ENCODE peak calls at places on chromosomes 5 and 9, in ten cellular contexts. F is K562, T is tibial nerve, U is ovary, L is endothelial cell of umbilical vein, B is adrenal gland, R is esophagus squamous epithelium, S is body of pancreas, G is Peyer's patch, Q is GM12878. E is an unnamed sample. For H3K4me1, the result is how much of the 10 kb centered on the place peaks cover.

GRCh38 chr5:94908889-94909480 is 290.5 kb downstream of the SLF1 start:
- DNase-seq in F (peak), T (peak), U (no peak), L (peak), B (no peak), R (no peak), S (no peak), G (no peak), Q (no peak), E (no peak)

GRCh38 chr9:21561502-21561901 is 79.4 kb upstream of the IFNE start:
- DNase-seq in F (no peak), T (no peak), U (no peak), L (no peak), B (no peak), R (no peak), S (no peak), G (no peak), Q (no peak), E (no peak)

GRCh38 chr9:127946728-127947127 is 9.1 kb upstream of the DPM2 start:
- DNase-seq in F (no peak), T (no peak), U (no peak), L (no peak), B (no peak), R (no peak), S (no peak), G (no peak), Q (no peak), E (no peak)

GRCh38 chr9:123282343-123283047 is 14.1 kb upstream of the STRBP start:
- DNase-seq in F (no peak), T (no peak), U (no peak), L (peak), B (peak), R (no peak), S (peak), G (no peak), Q (no peak), E (no peak)

GRCh38 chr5:164233796-164234195 is 728.4 kb downstream of the MAT2B start:
- DNase-seq in F (no peak), T (no peak), U (no peak), L (peak), B (no peak), R (no peak), S (no peak), G (no peak), Q (no peak), E (no peak)

GRCh38 chr5:175796536-175797499 is 74.6 kb upstream of the CPLX2 start:
- DNase-seq in F (peak), T (peak), U (peak), L (peak), B (peak), R (no peak), S (peak), G (peak), Q (no peak), E (peak)

GRCh38 chr9:114559830-114560520 is 27.6 kb upstream of the ATP6V1G1 start:
- DNase-seq in F (no peak), T (no peak), U (no peak), L (no peak), B (no peak), R (no peak), S (no peak), G (no peak), Q (no peak), E (no peak)

GRCh38 chr5:129639331-129639730 is 108.6 kb upstream of the MINAR2 start:
- DNase-seq in F (no peak), T (no peak), U (no peak), L (no peak), B (no peak), R (no peak), S (no peak), G (no peak), Q (no peak), E (no peak)

GRCh38 chr5:34847056-34847455 is 8.1 kb downstream of the TTC23L start:
- DNase-seq in F (no peak), T (no peak), U (no peak), L (no peak), B (peak), R (no peak), S (no peak), G (no peak), Q (no peak), E (no peak)

GRCh38 chr5:105563842-105564241 is 2001.3 kb upstream of the NUDT12 start:
- DNase-seq in F (no peak), T (no peak), U (no peak), L (no peak), B (no peak), R (no peak), S (no peak), G (no peak), Q (no peak), E (no peak)

GRCh38 chr5:174549254-174549653 is 175.1 kb upstream of the MSX2 start:
- DNase-seq in F (no peak), T (no peak), U (no peak), L (no peak), B (peak), R (no peak), S (no peak), G (no peak), Q (no peak), E (no peak)

GRCh38 chr5:111367081-111367480 is 142.9 kb downstream of the CAMK4 start:
- DNase-seq in F (no peak), T (no peak), U (no peak), L (no peak), B (no peak), R (no peak), S (no peak), G (no peak), Q (no peak), E (no peak)

GRCh38 chr9:69768716-69769115 is 8.9 kb upstream of the PTAR1 start:
- DNase-seq in F (no peak), T (no peak), U (no peak), L (no peak), B (no peak), R (no peak), S (no peak), G (no peak), Q (no peak), E (no peak)

GRCh38 chr5:134242146-134242545 is 16.3 kb upstream of the PPP2CA start:
- DNase-seq in F (no peak), T (peak), U (no peak), L (no peak), B (no peak), R (no peak), S (no peak), G (no peak), Q (no peak), E (no peak)

GRCh38 chr9:78023003-78023741 is 8.4 kb downstream of the GNAQ start:
- DNase-seq in F (no peak), T (no peak), U (no peak), L (peak), B (peak), R (no peak), S (no peak), G (no peak), Q (no peak), E (no peak)

GRCh38 chr9:122264360-122265264 is at the start of the genes MRRF and RBM18:
- DNase-seq in F (peak), T (peak), U (peak), L (peak), B (peak), R (peak), S (peak), G (peak), Q (peak), E (peak)

GRCh38 chr5:68292316-68292715 is 76.8 kb downstream of the PIK3R1 start:
- DNase-seq in F (no peak), T (no peak), U (no peak), L (no peak), B (no peak), R (no peak), S (no peak), G (no peak), Q (no peak), E (no peak)

GRCh38 chr9:130138791-130139190 is 33.4 kb upstream of the NCS1 start:
- DNase-seq in F (no peak), T (peak), U (peak), L (peak), B (peak), R (no peak), S (peak), G (no peak), Q (no peak), E (no peak)

GRCh38 chr5:79200573-79201183 is 35.3 kb upstream of the JMY start:
- DNase-seq in F (peak), T (no peak), U (no peak), L (no peak), B (no peak), R (no peak), S (no peak), G (no peak), Q (no peak), E (no peak)

GRCh38 chr5:123670981-123671557 is 159.1 kb downstream of the CSNK1G3 start:
- DNase-seq in F (peak), T (peak), U (peak), L (peak), B (peak), R (no peak), S (peak), G (no peak), Q (no peak), E (no peak)

GRCh38 chr9:131403493-131403773 is 9.5 kb downstream of the PRRC2B start:
- DNase-seq in F (no peak), T (no peak), U (no peak), L (no peak), B (no peak), R (no peak), S (no peak), G (no peak), Q (no peak), E (no peak)

GRCh38 chr9:131404581-131404980 is 10.7 kb downstream of the PRRC2B start:
- DNase-seq in F (peak), T (no peak), U (no peak), L (no peak), B (no peak), R (no peak), S (no peak), G (no peak), Q (no peak), E (no peak)

GRCh38 chr9:131405429-131405828 is 11.5 kb downstream of the PRRC2B start:
- DNase-seq in F (peak), T (no peak), U (no peak), L (no peak), B (peak), R (no peak), S (no peak), G (no peak), Q (no peak), E (no peak)

GRCh38 chr9:131405858-131406566 is 12.1 kb downstream of the PRRC2B start:
- DNase-seq in F (peak), T (no peak), U (no peak), L (no peak), B (no peak), R (no peak), S (no peak), G (no peak), Q (no peak), E (no peak)

DNA sequence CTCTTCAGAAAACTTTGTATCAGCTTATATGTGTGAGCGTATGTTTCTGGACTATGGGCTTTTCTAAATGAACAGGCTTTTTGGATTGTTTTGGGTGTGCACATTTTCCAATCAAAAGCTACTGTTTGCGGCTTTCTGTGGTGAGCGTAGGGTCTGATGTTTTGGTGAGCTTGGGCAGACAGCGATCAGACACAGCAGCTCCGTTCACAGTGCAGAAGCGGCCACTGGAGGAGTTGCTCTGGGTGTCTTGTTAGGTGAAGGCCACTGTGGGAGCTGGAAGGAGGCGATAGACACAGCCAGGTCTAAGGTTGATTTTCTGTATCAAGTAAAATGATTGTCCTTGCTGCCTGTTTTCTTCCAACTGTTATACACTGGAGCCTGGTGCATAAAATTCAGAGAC is 11.1 kb downstream of the PRRC2B start:
- DNase-seq in F (peak), T (no peak), U (no peak), L (no peak), B (peak), R (no peak), S (no peak), G (no peak), Q (no peak), E (no peak)
- H3K4me1 ChIP-seq in F (under half), T (half or more), U (under half), L (half or more), B (half or more), R (half or more), S (half or more), G (half or more), Q (under half), E (under half)

DNA sequence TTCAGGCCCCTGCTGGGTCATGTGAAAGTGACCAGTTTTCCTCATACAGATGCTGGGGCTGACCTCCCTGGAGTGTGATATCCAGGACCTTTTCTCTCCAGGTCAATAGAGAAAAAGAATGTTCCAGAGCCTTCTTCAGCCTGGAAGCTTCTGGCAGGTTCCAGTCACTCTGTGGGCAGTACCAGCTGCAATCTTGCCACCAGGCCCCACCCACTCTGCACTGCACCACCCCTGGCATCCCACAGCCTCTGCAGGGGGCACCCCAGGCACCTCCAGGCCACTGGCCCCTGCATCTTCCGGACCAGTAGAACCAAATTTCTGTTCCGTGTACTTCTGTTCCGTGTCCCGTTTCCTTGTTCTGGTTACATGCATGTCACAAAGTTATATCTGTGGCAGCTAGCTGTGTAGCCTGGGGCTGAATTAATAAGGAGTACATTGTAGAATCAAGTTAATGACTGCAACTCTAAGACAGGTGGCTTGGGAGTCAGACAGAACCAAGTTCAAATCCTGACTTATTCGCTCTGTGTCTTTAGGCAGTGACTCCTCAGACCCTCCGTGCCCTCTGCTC is 83.2 kb upstream of the ZBTB43 start:
- DNase-seq in F (no peak), T (no peak), U (no peak), L (no peak), B (no peak), R (no peak), S (no peak), G (no peak), Q (no peak), E (no peak)
- H3K27ac ChIP-seq in F (no peak), T (no peak), U (no peak), L (no peak), B (peak), R (peak), S (no peak), G (peak), Q (peak), E (no peak)

GRCh38 chr5:172766287-172767104 is 4.5 kb downstream of the DUSP1 start:
- DNase-seq in F (no peak), T (peak), U (peak), L (peak), B (peak), R (no peak), S (peak), G (no peak), Q (no peak), E (peak)
- TF ChIP-seq POLR2A in F (no peak), T (peak), U (no peak), L (peak), B (no peak), R (peak), S (no peak), G (peak), Q (no peak), E (peak)

GRCh38 chr9:113486327-113486726 is 22.8 kb downstream of the RGS3 start:
- DNase-seq in F (no peak), T (no peak), U (no peak), L (no peak), B (no peak), R (no peak), S (no peak), G (no peak), Q (no peak), E (no peak)

GRCh38 chr9:113485761-113486115 is 22.2 kb downstream of the RGS3 start:
- DNase-seq in F (no peak), T (no peak), U (no peak), L (no peak), B (no peak), R (no peak), S (no peak), G (no peak), Q (no peak), E (no peak)

GRCh38 chr9:113484258-113484730 is 20.8 kb downstream of the RGS3 start:
- DNase-seq in F (no peak), T (no peak), U (peak), L (peak), B (peak), R (no peak), S (peak), G (no peak), Q (no peak), E (peak)

GRCh38 chr9:113488490-113488889 is 25.0 kb downstream of the RGS3 start:
- DNase-seq in F (no peak), T (no peak), U (no peak), L (no peak), B (peak), R (no peak), S (no peak), G (no peak), Q (no peak), E (no peak)

DNA sequence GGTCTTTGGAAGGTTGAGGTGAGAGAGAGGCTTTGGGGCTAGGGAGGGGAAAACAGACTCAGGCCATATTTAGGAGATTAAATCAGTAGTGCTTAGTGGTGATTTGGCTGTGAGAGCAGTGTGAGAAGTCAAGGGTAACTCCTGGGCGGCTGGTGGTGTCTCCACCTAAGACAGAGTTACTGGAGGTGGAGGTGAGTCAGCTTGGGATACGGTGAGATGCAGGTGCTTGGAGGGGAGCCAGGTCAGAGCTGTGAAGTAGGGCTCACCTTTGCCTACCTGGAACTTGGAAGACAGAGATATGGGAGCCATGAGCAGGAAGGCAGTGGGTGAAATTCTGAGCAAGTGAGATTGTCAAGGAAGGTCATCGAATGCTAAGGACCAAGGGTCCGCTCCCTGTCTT is 24.5 kb downstream of the RGS3 start:
- DNase-seq in F (no peak), T (no peak), U (no peak), L (no peak), B (no peak), R (no peak), S (no peak), G (no peak), Q (no peak), E (no peak)
- H3K4me1 ChIP-seq in F (under half), T (under half), U (under half), L (under half), B (under half), R (under half), S (under half), G (under half), Q (under half), E (under half)

GRCh38 chr9:125644819-125645507 is 62.0 kb downstream of the MAPKAP1 start:
- DNase-seq in F (no peak), T (no peak), U (no peak), L (no peak), B (no peak), R (no peak), S (no peak), G (no peak), Q (no peak), E (no peak)
- H3K27ac ChIP-seq in F (no peak), T (no peak), U (no peak), L (no peak), B (no peak), R (no peak), S (no peak), G (peak), Q (peak), E (no peak)

GRCh38 chr5:146229222-146229621 is 25.8 kb downstream of the RBM27 start:
- DNase-seq in F (no peak), T (no peak), U (no peak), L (no peak), B (no peak), R (no peak), S (no peak), G (no peak), Q (no peak), E (no peak)

GRCh38 chr5:146238973-146239372 is 35.6 kb downstream of the RBM27 start:
- DNase-seq in F (no peak), T (no peak), U (no peak), L (no peak), B (no peak), R (no peak), S (no peak), G (no peak), Q (no peak), E (no peak)

DNA sequence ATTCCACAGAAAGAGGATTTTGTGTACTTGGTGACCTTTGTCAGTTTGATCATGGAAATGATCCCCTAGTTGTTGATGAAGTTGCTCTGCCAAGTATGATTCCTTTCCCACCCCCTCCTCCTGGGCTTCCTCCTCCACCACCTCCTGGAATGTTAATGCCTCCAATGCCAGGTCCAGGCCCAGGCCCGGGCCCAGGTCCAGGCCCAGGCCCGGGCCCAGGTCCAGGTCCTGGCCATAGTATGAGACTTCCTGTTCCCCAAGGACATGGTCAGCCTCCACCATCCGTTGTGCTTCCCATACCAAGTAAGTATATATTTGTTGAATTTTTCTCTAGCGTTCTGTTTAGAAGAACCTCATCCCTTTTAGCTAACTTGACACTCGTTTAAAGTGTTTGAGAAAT is 30.0 kb downstream of the RBM27 start:
- DNase-seq in F (no peak), T (no peak), U (no peak), L (no peak), B (no peak), R (no peak), S (peak), G (no peak), Q (no peak), E (no peak)
- TF ChIP-seq POLR2A in F (no peak), T (no peak), U (no peak), L (no peak), B (no peak), R (no peak), S (no peak), G (no peak), Q (no peak), E (no peak)

DNA sequence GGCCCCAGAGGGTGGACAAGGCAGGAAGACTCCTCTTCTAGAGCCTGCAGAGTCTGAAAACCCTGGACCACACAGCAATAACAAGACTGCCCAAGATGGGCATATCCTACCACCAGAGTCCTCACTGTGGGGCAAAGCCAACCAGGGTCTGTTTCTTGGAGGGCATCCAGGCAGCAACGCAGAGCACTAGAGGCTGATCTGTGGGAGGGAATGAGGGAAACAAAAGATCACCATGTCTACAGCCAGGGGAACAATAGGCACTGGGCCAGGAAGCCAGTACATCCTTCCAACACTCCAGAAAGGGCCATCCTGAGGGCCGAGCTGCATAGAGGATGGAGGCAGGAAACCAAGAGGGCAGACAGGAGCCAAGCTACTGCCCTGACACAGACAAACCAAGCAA is 416.0 kb upstream of the IRX4 start:
- DNase-seq in F (no peak), T (no peak), U (no peak), L (no peak), B (no peak), R (no peak), S (no peak), G (no peak), Q (no peak), E (no peak)
- H3K4me1 ChIP-seq in F (under half), T (under half), U (under half), L (under half), B (under half), R (under half), S (under half), G (under half), Q (under half), E (under half)

DNA sequence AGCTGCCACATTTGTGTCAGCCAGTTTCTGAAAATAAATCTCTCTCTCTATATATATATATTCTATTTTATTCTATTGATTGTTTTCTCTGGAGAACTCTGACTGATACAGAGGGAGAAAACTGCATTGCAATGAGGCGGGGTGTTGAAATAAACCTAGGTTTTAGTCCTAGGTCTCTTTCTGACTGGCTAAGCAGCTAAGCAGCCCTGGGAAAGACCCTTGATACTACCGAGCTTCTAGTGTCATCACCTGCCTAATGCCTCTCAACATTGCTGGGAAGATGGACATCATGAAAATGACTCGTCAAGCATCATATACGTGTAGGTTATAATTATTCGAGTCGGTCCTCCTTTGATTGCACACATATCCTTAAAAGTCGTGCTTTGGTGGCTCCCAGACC is 166.5 kb upstream of the IL12B start:
- DNase-seq in F (no peak), T (no peak), U (no peak), L (no peak), B (no peak), R (no peak), S (no peak), G (no peak), Q (no peak), E (no peak)
- H3K27ac ChIP-seq in F (no peak), T (no peak), U (no peak), L (no peak), B (no peak), R (no peak), S (no peak), G (no peak), Q (no peak), E (no peak)

E was measured in right lobe of liver.